ENCODE peak calls at places on chromosomes 5 and 9, in four cellular contexts. E is heart left ventricle, T is Karpas-422, D is aorta. P is an unnamed sample.

GRCh38 chr5:177399903-177400868 is at the start of gene PFN3:
- DNase-seq in E (no peak), T (no peak), D (no peak), P (no peak)

GRCh38 chr9:92614123-92614510 is 55.8 kb downstream of the IPPK start:
- DNase-seq in E (no peak), T (no peak), D (no peak), P (no peak)

GRCh38 chr5:135140805-135141204 is 106.8 kb upstream of the PITX1 start:
- DNase-seq in E (no peak), T (peak; percentile 51), D (peak; percentile 79), P (peak; percentile 73)

GRCh38 chr5:143896981-143897380 is 85.0 kb downstream of the HMHB1 start:
- DNase-seq in E (no peak), T (no peak), D (no peak), P (no peak)

GRCh38 chr5:140372971-140373487 is 13.0 kb downstream of the SLC4A9 start:
- DNase-seq in E (peak; percentile 75), T (peak; percentile 77), D (peak; percentile 85), P (peak; percentile 73)

GRCh38 chr9:68522954-68523353 is 17.7 kb downstream of the TMEM252 start:
- DNase-seq in E (no peak), T (no peak), D (no peak), P (no peak)

GRCh38 chr9:24210641-24211040 is 335.1 kb downstream of the IZUMO3 start:
- DNase-seq in E (no peak), T (no peak), D (no peak), P (no peak)

GRCh38 chr9:107504585-107505455 is 15.3 kb upstream of the KLF4 start:
- DNase-seq in E (no peak), T (no peak), D (no peak), P (no peak)

GRCh38 chr9:17462869-17463464 is 115.9 kb upstream of the SH3GL2 start:
- DNase-seq in E (no peak), T (peak; percentile 86), D (no peak), P (no peak)

GRCh38 chr9:129613520-129614175 is 7.3 kb downstream of the C9orf50 start:
- DNase-seq in E (no peak), T (no peak), D (peak; percentile 80), P (no peak)

GRCh38 chr9:106916491-106917235 is 53.7 kb downstream of the ZNF462 start:
- DNase-seq in E (peak; percentile 58), T (no peak), D (no peak), P (no peak)

GRCh38 chr9:131736440-131736839 is 3.4 kb downstream of the RAPGEF1 start:
- DNase-seq in E (no peak), T (no peak), D (no peak), P (no peak)
- H3K4me1 ChIP-seq in E (peaks cover 74% of the 10 kb centered on the region), T (peaks cover 19% of the 10 kb centered on the region), D (peaks cover 3% of the 10 kb centered on the region), P (peaks cover 74% of the 10 kb centered on the region)

GRCh38 chr9:86009133-86009532 is 68.2 kb downstream of the NAA35 start:
- DNase-seq in E (no peak), T (no peak), D (no peak), P (no peak)

GRCh38 chr9:86005253-86005775 is 64.4 kb downstream of the NAA35 start:
- DNase-seq in E (no peak), T (no peak), D (no peak), P (no peak)
- H3K9me3 ChIP-seq in E (peaks cover 7% of the 10 kb centered on the region), T (peaks cover 4% of the 10 kb centered on the region), D (no peaks in the 10 kb centered on the region), P (peaks cover 7% of the 10 kb centered on the region)

DNA sequence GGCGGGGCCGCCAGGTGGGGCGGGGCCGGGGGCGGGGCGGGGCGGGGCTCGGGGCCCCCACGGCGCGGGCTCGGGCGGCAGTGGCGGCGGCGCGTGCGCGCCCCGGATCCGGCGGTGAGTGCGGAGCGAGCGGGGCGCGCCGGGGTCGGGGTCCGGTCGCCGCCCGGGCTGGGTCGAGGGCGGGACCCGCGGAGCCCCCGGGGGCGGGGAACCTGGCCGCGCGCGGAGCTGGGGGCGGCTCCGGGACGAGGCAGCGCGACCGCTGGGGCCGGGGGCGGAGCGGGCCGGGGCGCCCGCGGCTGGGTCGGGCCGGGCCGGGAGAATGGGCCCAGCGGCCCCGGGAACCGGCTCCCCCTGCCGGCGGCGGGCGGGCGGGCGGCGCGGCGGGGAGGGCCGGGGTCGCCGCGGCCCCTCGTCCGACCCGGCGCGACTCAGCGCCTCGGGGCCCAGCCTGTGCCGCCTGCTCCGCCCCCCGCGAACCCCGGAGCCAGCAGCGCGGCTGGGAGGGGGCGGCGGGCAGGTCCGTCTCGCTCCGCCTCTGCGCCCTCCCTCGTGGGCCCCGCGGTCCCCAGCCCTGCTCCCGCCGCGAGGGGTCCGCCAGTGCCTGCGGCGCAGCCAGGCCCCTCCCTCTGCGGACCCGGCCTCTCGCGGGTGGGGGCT is 3.1 kb downstream of the EGFL7 start:
- DNase-seq in E (no peak), T (no peak), D (no peak), P (no peak)
- H3K4me3 ChIP-seq in E (peak overlapping the region; percentile 68), T (no peak overlapping the region), D (peak overlapping the region; percentile 12), P (peak overlapping the region; percentile 61)

GRCh38 chr5:157561105-157561504 is 14.5 kb downstream of the ADAM19 start:
- DNase-seq in E (peak; percentile 72), T (no peak), D (no peak), P (no peak)

GRCh38 chr5:157564149-157564711 is 11.3 kb downstream of the ADAM19 start:
- DNase-seq in E (peak; percentile 57), T (no peak), D (no peak), P (no peak)

GRCh38 chr5:157562111-157562581 is 13.4 kb downstream of the ADAM19 start:
- DNase-seq in E (peak; percentile 86), T (no peak), D (peak; percentile 77), P (no peak)

GRCh38 chr5:157560560-157560959 is 15.0 kb downstream of the ADAM19 start:
- DNase-seq in E (no peak), T (no peak), D (no peak), P (no peak)

DNA sequence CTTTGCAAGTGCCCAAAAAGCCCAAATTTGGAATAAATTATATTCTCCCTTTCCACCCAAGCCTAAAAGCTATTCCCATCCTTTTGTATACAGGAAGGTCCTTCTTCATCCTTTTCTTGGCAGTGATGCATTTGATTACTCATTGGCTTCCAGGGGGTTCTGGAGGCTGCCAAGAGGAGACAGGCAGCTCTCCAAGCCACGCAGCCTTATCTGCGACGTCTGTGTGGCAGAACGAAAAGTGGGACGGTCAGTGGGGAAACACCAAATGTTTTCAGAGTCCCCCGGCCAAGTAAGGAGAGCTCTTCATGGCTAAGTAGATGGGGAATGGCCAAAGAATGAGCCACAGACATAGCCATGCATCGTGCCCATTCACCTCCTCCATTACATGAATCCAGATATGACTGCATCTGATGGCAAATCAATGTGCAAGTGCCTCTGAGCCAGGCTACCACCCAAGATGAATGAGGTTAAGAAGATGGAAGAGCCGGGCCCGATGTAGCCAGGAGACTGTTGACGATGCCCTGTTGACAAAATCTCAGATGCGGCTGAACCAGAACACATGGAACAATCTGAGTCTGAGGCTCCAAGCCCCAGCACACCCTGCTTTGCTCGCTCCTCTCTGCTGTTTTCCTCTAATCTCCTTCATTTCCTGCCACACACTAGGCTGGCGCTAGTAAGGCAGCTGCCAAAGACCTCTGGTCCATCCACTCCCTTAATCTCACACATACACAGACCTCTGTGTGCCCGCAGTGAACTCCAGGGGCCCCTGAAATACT is 12.0 kb downstream of the ADAM19 start:
- DNase-seq in E (peak; percentile 43), T (no peak), D (peak; percentile 68), P (no peak)
- H3K4me1 ChIP-seq in E (peaks cover 74% of the 10 kb centered on the region), T (no peaks in the 10 kb centered on the region), D (peaks cover 7% of the 10 kb centered on the region), P (peaks cover 44% of the 10 kb centered on the region)

GRCh38 chr9:113042884-113043657 is 13.5 kb downstream of the ZFP37 start:
- DNase-seq in E (no peak), T (no peak), D (no peak), P (no peak)
- H3K9me3 ChIP-seq in E (peaks cover 100% of the 10 kb centered on the region), T (peaks cover 69% of the 10 kb centered on the region), D (peaks cover 12% of the 10 kb centered on the region), P (peaks cover 100% of the 10 kb centered on the region)

GRCh38 chr9:134794726-134795370 is 85.8 kb upstream of the FCN2 start:
- DNase-seq in E (no peak), T (no peak), D (no peak), P (no peak)

GRCh38 chr9:134791009-134791408 is 89.6 kb upstream of the FCN2 start:
- DNase-seq in E (no peak), T (no peak), D (no peak), P (no peak)

GRCh38 chr9:134796882-134797281 is 83.7 kb upstream of the FCN2 start:
- DNase-seq in E (no peak), T (no peak), D (no peak), P (no peak)

GRCh38 chr9:134792627-134793026 is 88.0 kb upstream of the FCN2 start:
- DNase-seq in E (no peak), T (no peak), D (no peak), P (no peak)

DNA sequence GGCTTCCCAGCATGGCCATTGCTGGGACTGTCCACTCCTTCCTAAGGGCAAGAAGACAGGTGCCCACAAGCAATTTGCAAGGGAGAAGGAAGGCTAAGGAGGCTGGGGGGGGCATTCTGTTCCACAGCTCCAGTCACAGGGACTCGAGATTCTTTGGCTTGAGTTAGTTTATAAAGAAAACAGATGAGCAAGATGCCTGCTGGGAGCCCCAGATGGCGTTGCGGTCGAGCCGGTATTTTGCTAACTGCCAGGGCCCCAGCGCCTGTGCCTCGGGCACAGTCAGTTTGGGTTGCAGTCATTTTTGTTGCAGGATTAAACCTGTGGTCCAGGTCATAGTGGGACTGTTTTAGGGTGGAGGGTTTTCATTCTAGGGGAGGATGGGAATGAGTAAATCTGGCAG is 87.3 kb upstream of the FCN2 start:
- DNase-seq in E (no peak), T (no peak), D (no peak), P (no peak)
- H3K4me3 ChIP-seq in E (no peak overlapping the region), T (no peak overlapping the region), D (no peak overlapping the region), P (no peak overlapping the region)

DNA sequence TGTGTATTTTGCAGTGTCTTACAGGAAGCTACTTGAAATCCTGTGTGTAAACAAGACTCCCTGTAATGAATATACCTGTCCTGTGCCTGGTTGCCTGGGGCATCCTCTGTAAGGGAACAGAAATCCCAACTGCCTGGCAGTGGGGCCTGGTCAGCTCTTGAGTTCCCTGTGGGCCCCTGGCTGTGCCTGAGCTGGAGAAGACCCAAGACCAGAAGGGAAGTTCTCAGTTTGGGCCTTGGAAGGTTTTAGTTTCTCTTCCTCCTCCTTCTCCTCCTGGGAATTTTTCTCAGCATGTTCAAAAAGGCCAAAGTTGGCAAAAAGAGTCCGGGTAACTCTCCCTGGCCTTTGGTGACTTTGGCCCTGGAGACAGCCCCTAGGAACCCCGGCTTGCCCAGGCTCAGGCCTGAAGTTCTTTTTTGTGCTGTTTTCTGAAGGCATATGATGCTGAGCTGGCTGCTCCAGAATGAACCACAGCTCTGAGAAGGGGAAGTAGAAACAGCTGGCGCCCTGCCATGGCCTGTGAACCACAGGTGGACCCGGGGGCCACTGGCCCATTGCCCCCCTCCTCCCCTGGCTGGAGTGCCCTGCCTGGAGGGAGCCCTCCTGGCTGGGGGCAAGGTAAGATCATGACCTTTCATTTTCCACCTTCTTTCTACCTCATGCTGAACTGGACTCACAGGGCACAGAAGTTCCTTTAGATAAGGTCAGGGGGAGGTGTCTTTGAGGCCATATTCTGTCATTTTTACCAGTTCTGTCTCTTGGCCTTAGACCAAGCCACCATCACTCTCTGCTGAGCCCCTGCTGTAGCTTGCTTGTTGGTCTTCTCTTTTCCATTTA is 5.8 kb downstream of the TMEM268 start:
- DNase-seq in E (peak; percentile 63), T (peak; percentile 87), D (peak; percentile 88), P (peak; percentile 89)
- H3K4me1 ChIP-seq in E (peaks cover 13% of the 10 kb centered on the region), T (peaks cover 53% of the 10 kb centered on the region), D (no peaks in the 10 kb centered on the region), P (peaks cover 52% of the 10 kb centered on the region)

GRCh38 chr5:5885782-5886181 is 463.3 kb downstream of the ICE1 start:
- DNase-seq in E (no peak), T (peak; percentile 17), D (no peak), P (no peak)

GRCh38 chr5:5882706-5883105 is 460.2 kb downstream of the ICE1 start:
- DNase-seq in E (no peak), T (peak; percentile 15), D (no peak), P (no peak)

GRCh38 chr5:5883116-5883515 is 460.6 kb downstream of the ICE1 start:
- DNase-seq in E (no peak), T (no peak), D (no peak), P (no peak)

GRCh38 chr5:5884593-5884992 is 462.1 kb downstream of the ICE1 start:
- DNase-seq in E (no peak), T (peak; percentile 1), D (no peak), P (no peak)

GRCh38 chr5:5883562-5883961 is 461.1 kb downstream of the ICE1 start:
- DNase-seq in E (no peak), T (no peak), D (no peak), P (no peak)
- H3K9me3 ChIP-seq in E (no peaks in the 10 kb centered on the region), T (no peaks in the 10 kb centered on the region), D (no peaks in the 10 kb centered on the region), P (no peaks in the 10 kb centered on the region)

P was measured in lower lobe of right lung.